ENCODE peak calls at places on chromosomes 13 and 19, in four cellular contexts. V is SK-N-SH, T is neural progenitor cell, I is PC-9. H is an unnamed sample.
A peak's percentile ranks its signal among the peaks of the same experiment; 100 is the strongest.

GRCh38 chr13:59120297-59120843 is 1043.4 kb downstream of the DIAPH3 start:
- DNase-seq in V (no peak), T (no peak), I (no peak), H (no peak)

GRCh38 chr13:48749699-48750473 is 96.2 kb downstream of the CYSLTR2 start:
- DNase-seq in V (peak; percentile 35), T (peak; percentile 62), I (peak; percentile 77), H (peak; percentile 100)

GRCh38 chr19:50383852-50384684 is at the start of gene POLD1:
- DNase-seq in V (peak; percentile 99), T (peak; percentile 100), I (peak; percentile 92), H (peak; percentile 100)

GRCh38 chr19:18503971-18504885 is 17.6 kb downstream of the ELL start:
- DNase-seq in V (no peak), T (no peak), I (no peak), H (no peak)

GRCh38 chr19:7851623-7852500 is 21.8 kb downstream of the EVI5L start:
- DNase-seq in V (no peak), T (no peak), I (no peak), H (no peak)

GRCh38 chr13:47178090-47178950 is 281.5 kb upstream of the HTR2A start:
- DNase-seq in V (no peak), T (no peak), I (no peak), H (no peak)

GRCh38 chr19:52336976-52337375 is 933 bp downstream of the ZNF610 start:
- DNase-seq in V (peak; percentile 45), T (peak; percentile 26), I (no peak), H (peak; percentile 43)

GRCh38 chr13:34161829-34162544 is 344.0 kb downstream of the RFC3 start:
- DNase-seq in V (no peak), T (peak; percentile 41), I (peak; percentile 71), H (peak; percentile 84)

GRCh38 chr13:73038064-73038463 is 20.7 kb upstream of the KLF5 start:
- DNase-seq in V (no peak), T (no peak), I (no peak), H (no peak)

GRCh38 chr19:16441661-16442071 is 30.1 kb downstream of the EPS15L1 start:
- DNase-seq in V (peak; percentile 75), T (peak; percentile 77), I (no peak), H (peak; percentile 24)

GRCh38 chr19:7874080-7874856 is at the start of gene PRR36:
- DNase-seq in V (peak; percentile 93), T (peak; percentile 92), I (peak; percentile 55), H (no peak)

GRCh38 chr13:56352901-56353300 is 787.8 kb upstream of the PRR20A start:
- DNase-seq in V (no peak), T (no peak), I (no peak), H (no peak)

GRCh38 chr19:29610574-29611271 is 4.6 kb downstream of the POP4 start:
- DNase-seq in V (peak; percentile 90), T (peak; percentile 87), I (peak; percentile 71), H (peak; percentile 90)

DNA sequence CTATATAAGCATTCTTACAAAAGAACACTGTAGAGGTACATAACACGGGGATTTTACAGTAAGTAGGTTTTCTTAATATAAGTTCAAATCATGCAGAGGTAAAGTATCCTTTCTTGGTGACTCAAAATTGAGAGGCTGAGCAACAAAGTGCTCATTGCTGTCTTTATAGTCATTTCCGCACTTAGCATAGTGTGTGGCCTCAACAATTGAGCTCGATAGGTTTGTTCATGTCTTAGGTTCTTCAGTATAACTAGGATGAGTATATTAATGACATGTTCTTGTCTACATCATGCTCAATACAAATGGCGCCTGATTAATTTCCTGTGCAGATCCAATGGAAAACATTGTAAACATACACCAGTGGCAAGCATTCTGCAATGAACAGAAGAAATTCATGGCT is 1.4 kb downstream of the WDFY2 start:
- DNase-seq in V (no peak), T (no peak), I (no peak), H (peak; percentile 86)
- H3K79me2 ChIP-seq in V (peaks cover 63% of the 10 kb centered on the region), T (peaks cover 58% of the 10 kb centered on the region), I (peaks cover 57% of the 10 kb centered on the region), H (peaks cover 61% of the 10 kb centered on the region)

GRCh38 chr13:40994581-40995230 is 24.4 kb downstream of the ELF1 start:
- DNase-seq in V (no peak), T (no peak), I (no peak), H (no peak)
- H3F3A ChIP-seq in V (no peaks in the 10 kb centered on the region), T (no peaks in the 10 kb centered on the region), I (peaks cover 27% of the 10 kb centered on the region), H (no peaks in the 10 kb centered on the region)

DNA sequence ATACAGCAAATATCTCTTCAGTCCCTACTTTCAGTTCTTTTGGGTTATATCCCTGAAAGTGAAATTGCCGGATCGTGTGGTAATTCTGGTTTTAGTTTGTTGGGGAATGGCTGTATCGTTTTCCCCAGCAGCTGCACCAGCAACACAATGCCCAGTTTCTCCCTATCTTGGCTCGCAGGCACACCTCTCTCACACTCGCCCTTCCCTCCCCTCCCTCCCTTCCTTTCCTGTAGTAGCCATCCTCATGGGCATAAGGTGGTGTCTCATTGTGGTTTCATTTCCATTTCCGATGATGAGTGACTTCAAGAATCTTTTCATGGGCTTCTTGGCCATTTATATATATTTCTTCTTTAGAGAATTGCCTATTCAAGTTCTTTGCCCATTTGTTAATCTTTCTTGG is 8.6 kb upstream of the GPR18 start:
- DNase-seq in V (no peak), T (no peak), I (no peak), H (no peak)
- H3K79me2 ChIP-seq in V (no peaks in the 10 kb centered on the region), T (no peaks in the 10 kb centered on the region), I (peaks cover 33% of the 10 kb centered on the region), H (no peaks in the 10 kb centered on the region)

DNA sequence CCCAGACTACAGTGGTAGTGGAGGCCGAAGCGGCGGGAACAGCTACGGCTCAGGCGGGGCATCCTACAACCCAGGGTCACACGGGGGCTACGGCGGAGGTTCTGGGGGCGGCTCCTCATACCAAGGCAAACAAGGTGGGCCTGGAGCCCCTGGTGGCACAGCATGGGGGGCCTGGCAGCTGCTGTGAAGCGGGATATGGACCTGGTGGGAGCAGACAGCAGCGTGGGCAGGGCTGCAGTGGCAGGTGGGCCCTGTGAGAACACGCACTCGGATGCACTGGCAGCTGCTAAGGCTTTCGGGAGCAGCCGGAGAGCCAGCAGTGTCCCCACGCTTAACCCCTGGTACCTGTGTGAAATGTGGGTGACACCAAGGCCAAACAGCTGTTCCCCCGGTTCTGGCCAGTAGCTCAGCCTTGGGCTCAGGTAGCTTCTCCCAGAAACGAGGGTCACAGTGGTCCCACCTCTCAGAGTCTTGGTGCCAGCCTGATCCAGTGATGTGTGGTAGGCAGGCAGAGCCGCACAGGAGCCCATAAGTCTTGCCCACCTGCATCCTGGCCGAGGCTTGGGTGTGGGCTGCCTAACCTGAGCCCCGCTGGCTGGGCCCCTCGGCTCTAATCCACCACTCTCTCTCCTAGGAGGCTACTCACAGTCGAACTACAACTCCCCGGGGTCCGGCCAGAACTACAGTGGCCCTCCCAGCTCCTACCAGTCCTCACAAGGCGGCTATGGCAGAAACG is 12.5 kb upstream of the QTRT1 start:
- DNase-seq in V (no peak), T (no peak), I (peak; percentile 32), H (no peak)
- H3F3A ChIP-seq in V (peaks cover 22% of the 10 kb centered on the region), T (peaks cover 83% of the 10 kb centered on the region), I (peaks cover 52% of the 10 kb centered on the region), H (peaks cover 6% of the 10 kb centered on the region)

GRCh38 chr19:46736544-46737274 is 9.1 kb upstream of the FKRP start:
- DNase-seq in V (no peak), T (peak; percentile 52), I (no peak), H (no peak)
- H3K79me2 ChIP-seq in V (peaks cover 94% of the 10 kb centered on the region), T (peaks cover 83% of the 10 kb centered on the region), I (peaks cover 67% of the 10 kb centered on the region), H (peaks cover 95% of the 10 kb centered on the region)